ENCODE peak calls at places on chromosomes 11 and 22, in six cellular contexts. One of them, this sample, is unnamed.

GRCh38 chr11:41983458-41983857 is 524.0 kb upstream of the LRRC4C start:
- DNase-seq in epithelial cell of prostate: no peak
- DNase-seq in stimulated activated CD8-positive, alpha-beta memory T cell treated with anti-CD3 and anti-CD28 coated beads, Interleukin-12 subunit alpha, Interleukin-12 subunit beta, amount 100 ng/mL, for 1 hour: no peak
- DNase-seq in HEK293T: no peak
- DNase-seq in brain microvascular endothelial cell: no peak
- DNase-seq in A549: no peak
- DNase-seq in this sample: no peak

GRCh38 chr11:65170058-65170534 is at the start of gene SPDYC:
- DNase-seq in A549: no peak
- DNase-seq in brain microvascular endothelial cell: no peak
- DNase-seq in HEK293T: peak; percentile 96
- DNase-seq in stimulated activated CD8-positive, alpha-beta memory T cell treated with anti-CD3 and anti-CD28 coated beads, Interleukin-12 subunit alpha, Interleukin-12 subunit beta, amount 100 ng/mL, for 1 hour: no peak
- DNase-seq in epithelial cell of prostate: no peak
- DNase-seq in this sample: no peak

GRCh38 chr11:32334822-32335221 is 100.5 kb downstream of the WT1 start:
- DNase-seq in brain microvascular endothelial cell: no peak
- DNase-seq in HEK293T: no peak
- DNase-seq in epithelial cell of prostate: no peak
- DNase-seq in A549: peak; percentile 46
- DNase-seq in stimulated activated CD8-positive, alpha-beta memory T cell treated with anti-CD3 and anti-CD28 coated beads, Interleukin-12 subunit alpha, Interleukin-12 subunit beta, amount 100 ng/mL, for 1 hour: no peak
- DNase-seq in this sample: peak; percentile 7

GRCh38 chr22:19942886-19943664 is 1.5 kb upstream of the TXNRD2 start:
- DNase-seq in brain microvascular endothelial cell: peak; percentile 87
- DNase-seq in HEK293T: no peak
- DNase-seq in stimulated activated CD8-positive, alpha-beta memory T cell treated with anti-CD3 and anti-CD28 coated beads, Interleukin-12 subunit alpha, Interleukin-12 subunit beta, amount 100 ng/mL, for 1 hour: no peak
- DNase-seq in epithelial cell of prostate: no peak
- DNase-seq in A549: no peak
- DNase-seq in this sample: peak; percentile 41

GRCh38 chr22:45639747-45640102 is 31.9 kb upstream of the ATXN10 start:
- DNase-seq in brain microvascular endothelial cell: no peak
- DNase-seq in stimulated activated CD8-positive, alpha-beta memory T cell treated with anti-CD3 and anti-CD28 coated beads, Interleukin-12 subunit alpha, Interleukin-12 subunit beta, amount 100 ng/mL, for 1 hour: no peak
- DNase-seq in epithelial cell of prostate: no peak
- DNase-seq in A549: no peak
- DNase-seq in HEK293T: no peak
- DNase-seq in this sample: no peak

GRCh38 chr11:28464252-28464867 is 356.2 kb downstream of the METTL15 start:
- DNase-seq in brain microvascular endothelial cell: peak; percentile 30
- DNase-seq in A549: no peak
- DNase-seq in HEK293T: no peak
- DNase-seq in epithelial cell of prostate: no peak
- DNase-seq in stimulated activated CD8-positive, alpha-beta memory T cell treated with anti-CD3 and anti-CD28 coated beads, Interleukin-12 subunit alpha, Interleukin-12 subunit beta, amount 100 ng/mL, for 1 hour: no peak
- DNase-seq in this sample: no peak

GRCh38 chr11:47121731-47122130 is 54.9 kb downstream of the ARFGAP2 start:
- DNase-seq in stimulated activated CD8-positive, alpha-beta memory T cell treated with anti-CD3 and anti-CD28 coated beads, Interleukin-12 subunit alpha, Interleukin-12 subunit beta, amount 100 ng/mL, for 1 hour: no peak
- DNase-seq in epithelial cell of prostate: no peak
- DNase-seq in A549: no peak
- DNase-seq in HEK293T: no peak
- DNase-seq in brain microvascular endothelial cell: no peak
- DNase-seq in this sample: no peak

GRCh38 chr11:3158821-3159220 is 6.3 kb downstream of the OSBPL5 start:
- DNase-seq in A549: no peak
- DNase-seq in HEK293T: no peak
- DNase-seq in stimulated activated CD8-positive, alpha-beta memory T cell treated with anti-CD3 and anti-CD28 coated beads, Interleukin-12 subunit alpha, Interleukin-12 subunit beta, amount 100 ng/mL, for 1 hour: no peak
- DNase-seq in epithelial cell of prostate: no peak
- DNase-seq in brain microvascular endothelial cell: no peak
- DNase-seq in this sample: no peak

GRCh38 chr11:1353383-1354124 is 36.2 kb upstream of the BRSK2 start:
- DNase-seq in epithelial cell of prostate: no peak
- DNase-seq in A549: no peak
- DNase-seq in HEK293T: no peak
- DNase-seq in brain microvascular endothelial cell: no peak
- DNase-seq in stimulated activated CD8-positive, alpha-beta memory T cell treated with anti-CD3 and anti-CD28 coated beads, Interleukin-12 subunit alpha, Interleukin-12 subunit beta, amount 100 ng/mL, for 1 hour: no peak
- DNase-seq in this sample: no peak

GRCh38 chr11:78354741-78355705 is 62.6 kb downstream of the GAB2 start:
- DNase-seq in brain microvascular endothelial cell: no peak
- DNase-seq in A549: no peak
- DNase-seq in epithelial cell of prostate: no peak
- DNase-seq in stimulated activated CD8-positive, alpha-beta memory T cell treated with anti-CD3 and anti-CD28 coated beads, Interleukin-12 subunit alpha, Interleukin-12 subunit beta, amount 100 ng/mL, for 1 hour: no peak
- DNase-seq in HEK293T: peak; percentile 19
- DNase-seq in this sample: no peak

GRCh38 chr11:27495710-27496300 is 10.8 kb downstream of the LIN7C start:
- DNase-seq in brain microvascular endothelial cell: no peak
- DNase-seq in stimulated activated CD8-positive, alpha-beta memory T cell treated with anti-CD3 and anti-CD28 coated beads, Interleukin-12 subunit alpha, Interleukin-12 subunit beta, amount 100 ng/mL, for 1 hour: no peak
- DNase-seq in A549: no peak
- DNase-seq in HEK293T: no peak
- DNase-seq in epithelial cell of prostate: no peak
- DNase-seq in this sample: no peak

GRCh38 chr11:131916633-131917032 is 546.2 kb downstream of the NTM start:
- DNase-seq in A549: no peak
- DNase-seq in HEK293T: no peak
- DNase-seq in brain microvascular endothelial cell: no peak
- DNase-seq in epithelial cell of prostate: no peak
- DNase-seq in stimulated activated CD8-positive, alpha-beta memory T cell treated with anti-CD3 and anti-CD28 coated beads, Interleukin-12 subunit alpha, Interleukin-12 subunit beta, amount 100 ng/mL, for 1 hour: no peak
- DNase-seq in this sample: no peak

GRCh38 chr11:4539603-4540219 is 5.3 kb upstream of the OR52M1 start:
- DNase-seq in brain microvascular endothelial cell: peak; percentile 45
- DNase-seq in stimulated activated CD8-positive, alpha-beta memory T cell treated with anti-CD3 and anti-CD28 coated beads, Interleukin-12 subunit alpha, Interleukin-12 subunit beta, amount 100 ng/mL, for 1 hour: peak; percentile 4
- DNase-seq in A549: peak; percentile 43
- DNase-seq in epithelial cell of prostate: no peak
- DNase-seq in HEK293T: peak; percentile 57
- DNase-seq in this sample: peak; percentile 29

GRCh38 chr11:12216542-12217422 is 106.4 kb downstream of the MICAL2 start:
- DNase-seq in epithelial cell of prostate: no peak
- DNase-seq in A549: no peak
- DNase-seq in HEK293T: no peak
- DNase-seq in brain microvascular endothelial cell: peak; percentile 57
- DNase-seq in stimulated activated CD8-positive, alpha-beta memory T cell treated with anti-CD3 and anti-CD28 coated beads, Interleukin-12 subunit alpha, Interleukin-12 subunit beta, amount 100 ng/mL, for 1 hour: no peak
- DNase-seq in this sample: no peak

GRCh38 chr11:76005746-76006145 is 190.7 kb downstream of the UVRAG start:
- DNase-seq in brain microvascular endothelial cell: peak; percentile 24
- DNase-seq in HEK293T: no peak
- DNase-seq in stimulated activated CD8-positive, alpha-beta memory T cell treated with anti-CD3 and anti-CD28 coated beads, Interleukin-12 subunit alpha, Interleukin-12 subunit beta, amount 100 ng/mL, for 1 hour: no peak
- DNase-seq in A549: no peak
- DNase-seq in epithelial cell of prostate: no peak
- DNase-seq in this sample: no peak

GRCh38 chr11:58134151-58134550 is 8.8 kb upstream of the OR9I1 start:
- DNase-seq in epithelial cell of prostate: no peak
- DNase-seq in brain microvascular endothelial cell: no peak
- DNase-seq in A549: no peak
- DNase-seq in stimulated activated CD8-positive, alpha-beta memory T cell treated with anti-CD3 and anti-CD28 coated beads, Interleukin-12 subunit alpha, Interleukin-12 subunit beta, amount 100 ng/mL, for 1 hour: no peak
- DNase-seq in HEK293T: no peak
- DNase-seq in this sample: no peak

GRCh38 chr22:21042978-21043855 is 2.5 kb upstream of the LRRC74B start:
- DNase-seq in epithelial cell of prostate: no peak
- DNase-seq in HEK293T: no peak
- DNase-seq in A549: no peak
- DNase-seq in stimulated activated CD8-positive, alpha-beta memory T cell treated with anti-CD3 and anti-CD28 coated beads, Interleukin-12 subunit alpha, Interleukin-12 subunit beta, amount 100 ng/mL, for 1 hour: no peak
- DNase-seq in brain microvascular endothelial cell: no peak
- DNase-seq in this sample: no peak

GRCh38 chr11:118115048-118115447 is 28.3 kb upstream of the SMIM35 start:
- DNase-seq in A549: no peak
- DNase-seq in brain microvascular endothelial cell: no peak
- DNase-seq in epithelial cell of prostate: no peak
- DNase-seq in stimulated activated CD8-positive, alpha-beta memory T cell treated with anti-CD3 and anti-CD28 coated beads, Interleukin-12 subunit alpha, Interleukin-12 subunit beta, amount 100 ng/mL, for 1 hour: no peak
- DNase-seq in HEK293T: no peak
- DNase-seq in this sample: no peak

GRCh38 chr11:1733009-1733715 is 17.2 kb downstream of the IFITM10 start:
- DNase-seq in epithelial cell of prostate: no peak
- DNase-seq in brain microvascular endothelial cell: no peak
- DNase-seq in A549: no peak
- DNase-seq in HEK293T: no peak
- DNase-seq in stimulated activated CD8-positive, alpha-beta memory T cell treated with anti-CD3 and anti-CD28 coated beads, Interleukin-12 subunit alpha, Interleukin-12 subunit beta, amount 100 ng/mL, for 1 hour: no peak
- DNase-seq in this sample: no peak